ENCODE peak calls at places on chromosomes 7 and 10, in seven cellular contexts. M is GM23248, I is fibroblast of lung, X is sigmoid colon, Q is HT-29, L is posterior vena cava, H is kidney tubule cell. V is an unnamed sample.

GRCh38 chr10:116878123-116878522 is 28.8 kb downstream of the ENO4 start:
- DNase-seq in M (no peak), I (no peak), X (no peak), Q (no peak), L (no peak), H (no peak), V (no peak)

GRCh38 chr7:101630591-101630990 is 1.5 kb upstream of the MYL10 start:
- DNase-seq in M (peak), I (no peak), X (no peak), Q (no peak), L (no peak), H (peak), V (no peak)

GRCh38 chr7:8637322-8637721 is 203.9 kb downstream of the NXPH1 start:
- DNase-seq in M (no peak), I (no peak), X (no peak), Q (no peak), L (no peak), H (no peak), V (no peak)

GRCh38 chr7:115941703-115942268 is 88.8 kb downstream of the TFEC start:
- DNase-seq in M (peak), I (peak), X (no peak), Q (no peak), L (no peak), H (peak), V (no peak)

GRCh38 chr10:51832652-51833383 is 133.4 kb upstream of the CSTF2T start:
- DNase-seq in M (peak), I (peak), X (no peak), Q (peak), L (no peak), H (peak), V (no peak)

GRCh38 chr7:884191-885003 is 8.0 kb downstream of the GET4 start:
- DNase-seq in M (peak), I (no peak), X (peak), Q (no peak), L (peak), H (peak), V (no peak)

GRCh38 chr10:28532223-28532508 is 752 bp upstream of the WAC start:
- DNase-seq in M (peak), I (peak), X (no peak), Q (peak), L (peak), H (no peak), V (no peak)

GRCh38 chr10:137031-137430 is 1.8 kb downstream of the ZMYND11 start:
- DNase-seq in M (peak), I (peak), X (no peak), Q (peak), L (no peak), H (peak), V (peak)

GRCh38 chr7:132930881-132931280 is 151.0 kb downstream of the CHCHD3 start:
- DNase-seq in M (no peak), I (peak), X (no peak), Q (peak), L (no peak), H (no peak), V (no peak)

GRCh38 chr10:32298066-32298812 is 48.7 kb downstream of the EPC1 start:
- DNase-seq in M (peak), I (peak), X (no peak), Q (peak), L (no peak), H (peak), V (no peak)

GRCh38 chr7:4683043-4683883 is 1.2 kb downstream of the FOXK1 start:
- DNase-seq in M (no peak), I (peak), X (peak), Q (peak), L (no peak), H (no peak), V (no peak)

GRCh38 chr7:2965745-2966270 is 77.9 kb downstream of the CARD11 start:
- DNase-seq in M (no peak), I (no peak), X (peak), Q (no peak), L (no peak), H (no peak), V (no peak)

GRCh38 chr7:125032943-125033342 is 103.3 kb upstream of the POT1 start:
- DNase-seq in M (no peak), I (no peak), X (no peak), Q (no peak), L (no peak), H (no peak), V (no peak)

GRCh38 chr10:75532253-75532924 is 101.0 kb downstream of the LRMDA start:
- DNase-seq in M (peak), I (peak), X (no peak), Q (no peak), L (no peak), H (peak), V (no peak)

GRCh38 chr7:81484266-81484665 is 285.6 kb downstream of the HGF start:
- DNase-seq in M (peak), I (peak), X (no peak), Q (no peak), L (peak), H (peak), V (no peak)

GRCh38 chr10:88759366-88760101 is at the start of gene LIPN:
- DNase-seq in M (no peak), I (no peak), X (peak), Q (no peak), L (no peak), H (no peak), V (no peak)

GRCh38 chr10:12539350-12540164 is 190.2 kb downstream of the CAMK1D start:
- DNase-seq in M (no peak), I (no peak), X (no peak), Q (no peak), L (no peak), H (no peak), V (no peak)

GRCh38 chr7:28102778-28103177 is 77.8 kb downstream of the JAZF1 start:
- DNase-seq in M (peak), I (peak), X (peak), Q (no peak), L (peak), H (peak), V (no peak)

GRCh38 chr7:12728192-12728538 is 40.7 kb downstream of the ARL4A start:
- DNase-seq in M (no peak), I (no peak), X (no peak), Q (no peak), L (no peak), H (no peak), V (no peak)

GRCh38 chr10:132319853-132320669 is 11.9 kb upstream of the LRRC27 start:
- DNase-seq in M (peak), I (peak), X (no peak), Q (peak), L (no peak), H (peak), V (no peak)

GRCh38 chr10:89550509-89550908 is 15.1 kb upstream of the SLC16A12 start:
- DNase-seq in M (peak), I (peak), X (no peak), Q (no peak), L (no peak), H (no peak), V (no peak)

GRCh38 chr7:46186131-46186530 is 265.1 kb upstream of the IGFBP3 start:
- DNase-seq in M (no peak), I (no peak), X (no peak), Q (no peak), L (no peak), H (no peak), V (no peak)

GRCh38 chr7:104126411-104126841 is 81.4 kb downstream of the ORC5 start:
- DNase-seq in M (no peak), I (no peak), X (no peak), Q (no peak), L (no peak), H (no peak), V (no peak)

GRCh38 chr10:60303778-60304177 is 85.9 kb downstream of the ANK3 start:
- DNase-seq in M (no peak), I (no peak), X (no peak), Q (no peak), L (no peak), H (no peak), V (no peak)

GRCh38 chr7:10973942-10974716 is 457 bp downstream of the PHF14 start:
- DNase-seq in M (peak), I (peak), X (no peak), Q (peak), L (no peak), H (peak), V (peak)

GRCh38 chr7:107579881-107580715 is at the start of gene BCAP29:
- DNase-seq in M (peak), I (peak), X (peak), Q (peak), L (peak), H (peak), V (peak)

GRCh38 chr10:62761115-62761514 is 43.4 kb upstream of the ADO start:
- DNase-seq in M (no peak), I (no peak), X (no peak), Q (no peak), L (no peak), H (no peak), V (no peak)

GRCh38 chr10:101881036-101881774 is 37.6 kb upstream of the KCNIP2 start:
- DNase-seq in M (no peak), I (no peak), X (no peak), Q (no peak), L (no peak), H (no peak), V (no peak)